ENCODE peak calls at places on chromosomes 16 and 17, in nine cellular contexts. V, S, G, M, P, O, H, T and J are unnamed samples. For H3K9me3 and H3K27me3, the result is how much of the 10 kb centered on the place peaks cover.

GRCh38 chr16:11079657-11080187 is 135.4 kb downstream of the CLEC16A start:
- DNase-seq in V (no peak), S (no peak), G (no peak), M (no peak), P (no peak), O (no peak), H (no peak), T (no peak), J (no peak)

GRCh38 chr16:6892961-6893360 is 439.7 kb upstream of the RBFOX1 start:
- DNase-seq in V (no peak), S (peak), G (no peak), M (no peak), P (no peak), O (no peak), H (no peak), T (no peak), J (no peak)

GRCh38 chr16:50657251-50657650 is 23.9 kb downstream of the SNX20 start:
- DNase-seq in V (no peak), S (no peak), G (no peak), M (no peak), P (no peak), O (no peak), H (no peak), T (no peak), J (no peak)

GRCh38 chr17:12618557-12618956 is 47.1 kb upstream of the MYOCD start:
- DNase-seq in V (no peak), S (no peak), G (no peak), M (no peak), P (no peak), O (no peak), H (no peak), T (no peak), J (no peak)

GRCh38 chr17:50840311-50840851 is 5.0 kb downstream of the WFIKKN2 start:
- DNase-seq in V (no peak), S (no peak), G (peak), M (no peak), P (no peak), O (no peak), H (no peak), T (no peak), J (no peak)

GRCh38 chr16:15857779-15858560 is 1.1 kb upstream of the MYH11 start:
- DNase-seq in V (peak), S (peak), G (no peak), M (no peak), P (peak), O (no peak), H (no peak), T (peak), J (no peak)

GRCh38 chr16:69049146-69049545 is 56.3 kb upstream of the HAS3 start:
- DNase-seq in V (no peak), S (no peak), G (no peak), M (no peak), P (no peak), O (no peak), H (no peak), T (no peak), J (no peak)

GRCh38 chr16:54466233-54466632 is 179.6 kb upstream of the IRX3 start:
- DNase-seq in V (no peak), S (no peak), G (no peak), M (no peak), P (no peak), O (no peak), H (no peak), T (no peak), J (no peak)

GRCh38 chr17:81960130-81960958 is 643 bp downstream of the NOTUM start:
- DNase-seq in V (no peak), S (peak), G (no peak), M (no peak), P (no peak), O (peak), H (no peak), T (no peak), J (no peak)

GRCh38 chr17:81961087-81961514 is at the start of gene NOTUM:
- DNase-seq in V (no peak), S (peak), G (no peak), M (no peak), P (no peak), O (no peak), H (no peak), T (no peak), J (no peak)

GRCh38 chr17:81957691-81958432 is 3.1 kb downstream of the NOTUM start:
- DNase-seq in V (no peak), S (no peak), G (no peak), M (no peak), P (no peak), O (no peak), H (no peak), T (no peak), J (no peak)

GRCh38 chr17:81958633-81959342 is 2.2 kb downstream of the NOTUM start:
- DNase-seq in V (no peak), S (no peak), G (no peak), M (no peak), P (no peak), O (no peak), H (no peak), T (no peak), J (no peak)

DNA sequence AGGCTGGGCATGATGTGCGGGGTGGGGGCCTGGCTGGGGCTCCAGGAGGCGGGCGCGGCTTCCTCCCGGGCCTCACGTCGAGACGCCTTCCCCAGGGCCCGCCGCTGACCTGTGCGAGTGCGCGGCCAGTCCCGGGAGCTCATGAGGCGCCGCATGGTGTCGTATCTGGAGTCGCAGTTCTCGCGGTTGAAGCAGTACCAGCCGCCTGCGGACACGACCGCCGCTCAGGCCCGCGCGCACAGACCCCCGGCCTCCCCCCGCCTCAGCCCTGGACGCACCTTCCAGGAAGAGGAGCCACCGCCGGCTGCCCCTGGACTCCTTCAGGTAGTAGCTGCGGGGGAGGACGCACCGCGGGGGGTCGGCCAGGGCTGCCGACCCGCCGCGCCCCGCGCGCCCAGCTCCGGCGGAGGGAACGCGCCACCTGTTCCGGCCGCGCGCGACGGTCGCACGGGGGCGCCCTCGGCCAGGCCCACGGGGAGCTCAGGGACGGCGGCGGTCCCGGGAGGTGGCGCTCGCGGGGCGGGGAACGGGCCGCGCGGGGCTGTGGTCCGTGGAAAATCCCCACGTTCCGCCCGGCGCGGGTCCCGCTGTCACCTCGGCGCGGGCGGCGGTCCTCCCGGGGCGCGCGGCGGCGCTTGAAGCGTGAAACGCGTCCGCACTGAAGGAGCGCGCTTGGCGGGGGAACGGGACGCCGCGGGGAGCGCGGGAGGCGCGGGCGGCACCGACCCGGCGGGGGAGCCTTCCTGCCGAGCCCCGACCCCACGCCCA is 1.4 kb downstream of the NOTUM start:
- DNase-seq in V (peak), S (peak), G (no peak), M (peak), P (peak), O (peak), H (peak), T (peak), J (peak)
- H3K4me3 ChIP-seq in V (peak), S (peak), G (peak), M (peak), P (peak), O (no peak), H (no peak), T (peak), J (peak)

DNA sequence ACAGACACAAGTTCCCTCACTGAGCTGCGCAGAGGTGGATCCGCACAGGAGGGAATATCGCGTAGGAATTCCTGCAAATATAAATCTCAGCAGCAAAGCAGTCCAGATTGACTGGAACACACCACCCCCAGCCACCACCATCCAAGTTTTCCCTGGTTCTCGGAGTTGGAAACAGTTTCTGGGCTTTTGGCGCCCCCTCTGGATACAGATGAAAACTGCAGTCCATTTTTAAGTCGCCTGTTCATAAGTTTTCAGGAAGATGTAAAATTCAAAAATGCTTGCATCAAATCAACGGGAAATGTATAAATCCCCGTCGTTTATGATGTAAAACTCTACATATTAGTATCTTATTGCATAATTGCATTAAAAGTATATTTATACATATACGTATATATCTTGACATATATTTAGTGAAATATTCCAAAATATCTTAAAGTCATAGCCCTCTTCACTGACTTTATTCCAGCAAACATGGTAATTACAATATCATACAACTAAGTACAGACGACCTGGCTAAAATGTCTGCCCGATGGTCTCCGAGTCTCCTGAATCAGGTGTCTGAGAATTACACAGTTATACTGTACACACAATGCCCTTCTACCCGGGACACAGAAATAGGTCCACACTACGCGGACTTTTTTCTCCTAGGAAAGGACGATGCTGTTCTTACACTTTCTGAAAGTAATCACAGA is 2.1 kb upstream of the SOX9 start:
- DNase-seq in V (peak), S (peak), G (no peak), M (no peak), P (peak), O (peak), H (no peak), T (peak), J (peak)
- H3K9me3 ChIP-seq in V (under half), S (under half), G (under half), M (under half), P (under half), O (under half), H (under half), T (under half), J (under half)

DNA sequence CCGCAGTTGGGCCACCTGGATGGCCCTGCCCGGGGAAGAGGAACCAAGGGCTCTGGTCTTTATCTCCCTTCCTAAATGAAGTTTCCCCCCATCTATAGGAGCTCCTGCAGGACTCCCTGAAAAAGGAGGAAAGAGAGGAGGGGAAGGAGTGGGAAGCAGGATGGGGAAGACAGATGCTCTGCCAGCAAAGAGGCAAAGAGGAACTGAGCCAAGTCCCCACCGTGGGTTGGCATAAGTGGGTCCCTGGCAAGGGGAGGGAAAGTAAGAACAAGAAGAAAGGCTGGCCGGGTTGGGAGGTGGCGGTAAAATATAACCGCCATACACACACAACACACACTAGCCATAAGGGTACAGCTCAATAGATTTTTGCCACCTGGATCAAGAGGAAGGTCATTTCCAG is 6.1 kb upstream of the EIF1 start:
- DNase-seq in V (no peak), S (no peak), G (no peak), M (no peak), P (no peak), O (no peak), H (no peak), T (no peak), J (no peak)
- H3K27me3 ChIP-seq in V (under half), S (under half), G (under half), M (under half), P (under half), O (under half), H (under half), T (under half), J (under half)

GRCh38 chr17:40179923-40180659 is 2.8 kb downstream of the RAPGEFL1 start:
- DNase-seq in V (no peak), S (no peak), G (no peak), M (no peak), P (no peak), O (no peak), H (no peak), T (no peak), J (peak)

GRCh38 chr17:40178660-40179059 is 1.4 kb downstream of the RAPGEFL1 start:
- DNase-seq in V (no peak), S (no peak), G (no peak), M (no peak), P (no peak), O (no peak), H (no peak), T (no peak), J (no peak)

GRCh38 chr17:40177275-40177874 is at the start of gene RAPGEFL1:
- DNase-seq in V (peak), S (peak), G (no peak), M (peak), P (peak), O (peak), H (peak), T (peak), J (peak)

GRCh38 chr17:40176409-40177110 is 710 bp upstream of the RAPGEFL1 start:
- DNase-seq in V (no peak), S (no peak), G (no peak), M (no peak), P (no peak), O (no peak), H (no peak), T (peak), J (peak)

DNA sequence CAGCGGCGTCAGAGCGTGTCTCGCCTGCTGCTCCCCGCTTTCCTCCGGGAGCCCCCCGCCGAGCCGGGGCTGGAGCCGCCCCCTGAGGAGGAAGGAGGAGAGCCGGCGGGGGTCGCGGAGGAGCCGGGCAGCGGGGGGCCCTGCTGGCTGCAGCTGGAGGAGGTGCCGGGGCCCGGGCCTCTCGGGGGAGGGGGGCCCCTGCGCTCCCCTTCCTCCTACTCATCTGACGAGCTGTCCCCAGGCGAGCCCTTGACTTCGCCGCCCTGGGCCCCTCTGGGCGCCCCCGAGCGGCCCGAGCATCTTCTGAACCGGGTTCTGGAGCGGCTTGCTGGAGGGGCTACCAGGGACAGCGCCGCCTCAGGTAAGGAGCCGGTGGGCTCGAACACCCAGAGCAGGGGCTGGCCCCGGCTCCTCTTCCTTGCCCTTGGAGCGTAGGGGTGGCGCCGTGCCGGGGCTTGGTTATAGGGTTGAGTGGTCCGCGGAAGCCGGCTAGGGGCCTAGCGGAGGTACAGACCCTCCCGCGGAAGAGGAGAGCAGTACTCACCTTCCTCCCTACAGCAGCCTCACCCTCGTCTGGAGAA is 841 bp downstream of the RAPGEFL1 start:
- DNase-seq in V (no peak), S (peak), G (no peak), M (no peak), P (no peak), O (no peak), H (no peak), T (no peak), J (no peak)
- H3K4me3 ChIP-seq in V (no peak), S (peak), G (peak), M (peak), P (peak), O (no peak), H (no peak), T (peak), J (peak)

DNA sequence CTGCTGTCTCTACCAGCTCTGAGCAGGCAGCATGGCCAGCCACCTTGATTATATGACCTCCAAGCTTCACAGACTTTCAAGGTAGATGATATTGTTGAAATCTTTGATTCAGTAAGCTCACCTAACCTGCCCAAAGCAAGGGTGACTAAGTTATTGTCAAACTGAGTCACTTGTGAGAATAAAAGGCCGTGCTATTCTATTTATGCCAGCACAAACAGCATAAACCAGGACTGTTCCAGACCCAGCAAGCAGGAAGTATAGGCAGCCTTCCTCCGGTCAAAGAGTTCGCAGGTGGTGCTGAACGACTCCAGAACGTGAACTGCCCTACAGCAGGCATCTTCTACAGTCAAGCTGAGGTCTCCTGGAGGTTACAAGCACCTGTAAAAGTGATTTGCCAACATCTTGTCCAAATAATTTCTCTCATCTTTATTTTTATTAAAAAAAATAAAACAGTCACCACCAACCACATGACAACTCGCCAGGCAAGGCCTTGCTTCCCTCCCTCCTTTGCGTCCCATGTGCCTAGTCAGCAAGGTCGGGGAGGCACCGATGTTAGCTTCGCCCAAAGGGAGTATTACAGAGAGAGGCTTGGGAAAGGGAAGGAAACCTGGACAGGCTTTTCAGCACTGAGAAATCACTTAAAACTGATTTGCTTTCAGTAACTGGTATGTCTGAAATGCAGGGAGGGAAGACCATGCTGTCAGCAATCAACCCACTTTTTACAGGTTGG is 10.8 kb downstream of the ARL2BP start:
- DNase-seq in V (no peak), S (no peak), G (no peak), M (no peak), P (no peak), O (no peak), H (no peak), T (peak), J (no peak)
- H3K9me3 ChIP-seq in V (under half), S (under half), G (under half), M (under half), P (under half), O (under half), H (under half), T (under half), J (under half)

DNA sequence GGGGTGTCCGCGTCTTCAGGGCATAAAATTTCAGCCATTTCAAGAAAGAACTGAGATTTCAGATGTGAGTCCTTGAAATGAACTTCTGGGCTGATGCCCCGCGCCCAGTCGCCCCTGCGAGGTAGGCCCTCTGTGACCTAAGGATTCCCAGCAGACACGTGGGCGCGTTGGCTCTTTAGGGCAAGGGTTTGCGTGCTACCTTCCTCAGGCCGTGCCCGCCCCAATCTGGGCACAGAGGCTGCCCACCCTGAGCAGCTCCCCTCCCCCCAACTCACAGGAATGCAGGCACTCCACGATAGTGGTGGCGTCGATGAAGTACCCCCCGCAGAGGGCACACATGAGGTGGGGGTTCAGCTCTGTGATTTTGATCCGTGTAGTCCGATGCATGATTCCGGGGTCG is 8.1 kb downstream of the PCGF2 start:
- DNase-seq in V (no peak), S (no peak), G (no peak), M (no peak), P (no peak), O (no peak), H (no peak), T (no peak), J (no peak)
- H3K27me3 ChIP-seq in V (under half), S (under half), G (under half), M (under half), P (under half), O (under half), H (under half), T (under half), J (under half)

GRCh38 chr16:3017262-3017805 is 649 bp downstream of the CLDN6 start:
- DNase-seq in V (no peak), S (peak), G (no peak), M (no peak), P (no peak), O (no peak), H (no peak), T (no peak), J (no peak)
- H3K4me3 ChIP-seq in V (no peak), S (peak), G (no peak), M (no peak), P (no peak), O (no peak), H (no peak), T (no peak), J (no peak)